ENCODE peak calls at places on chromosomes 6 and 20, in five cellular contexts. I, S, W, M and L are unnamed samples.

GRCh38 chr6:33770116-33770832 is 18.7 kb downstream of the LEMD2 start:
- DNase-seq in I (no peak), S (no peak), W (no peak), M (no peak), L (no peak)

GRCh38 chr6:34143884-34144580 is 1.9 kb downstream of the GRM4 start:
- DNase-seq in M (peak; percentile 38), W (no peak), S (peak; percentile 63), I (no peak), L (peak; percentile 51)

GRCh38 chr6:53741001-53741400 is 53.8 kb upstream of the LRRC1 start:
- DNase-seq in S (no peak), M (no peak), I (no peak), W (no peak), L (no peak)

GRCh38 chr6:158559895-158560786 is at the start of gene TMEM181:
- DNase-seq in I (peak; percentile 80), M (peak; percentile 84), S (peak; percentile 86), W (peak; percentile 86), L (peak; percentile 83)

GRCh38 chr20:4937422-4938319 is 63.6 kb downstream of the SLC23A2 start:
- DNase-seq in W (no peak), M (no peak), I (no peak), S (no peak), L (no peak)

GRCh38 chr20:20547221-20547875 is 165.1 kb downstream of the RALGAPA2 start:
- DNase-seq in I (peak; percentile 65), W (no peak), S (no peak), M (no peak), L (no peak)

GRCh38 chr6:72657798-72658197 is 35.9 kb downstream of the KCNQ5 start:
- DNase-seq in S (no peak), M (no peak), W (no peak), I (peak; percentile 62), L (no peak)

GRCh38 chr6:15344186-15344506 is 98.3 kb downstream of the JARID2 start:
- DNase-seq in I (no peak), M (no peak), W (no peak), S (no peak), L (no peak)

GRCh38 chr6:157253017-157253416 is 70.3 kb downstream of the TMEM242 start:
- DNase-seq in I (no peak), S (peak; percentile 31), W (no peak), M (no peak), L (no peak)

GRCh38 chr20:34293119-34293518 is 10.0 kb downstream of the AHCY start:
- DNase-seq in M (no peak), I (no peak), S (no peak), W (no peak), L (no peak)

GRCh38 chr6:5736016-5736738 is 270.5 kb downstream of the NRN1 start:
- DNase-seq in I (no peak), W (no peak), M (no peak), S (no peak), L (no peak)

GRCh38 chr20:57540889-57541288 is 15.9 kb upstream of the CTCFL start:
- DNase-seq in S (no peak), M (no peak), W (no peak), I (no peak), L (no peak)

GRCh38 chr20:45402946-45403345 is 5.1 kb upstream of the DBNDD2 start:
- DNase-seq in S (no peak), I (no peak), W (no peak), M (no peak), L (no peak)

GRCh38 chr20:18679020-18679419 is 91.2 kb downstream of the DTD1 start:
- DNase-seq in M (no peak), S (no peak), I (peak; percentile 31), W (no peak), L (no peak)

GRCh38 chr6:128519132-128519930 is 1.1 kb downstream of the PTPRK start:
- DNase-seq in M (no peak), W (no peak), S (peak; percentile 63), I (peak; percentile 50), L (no peak)

GRCh38 chr6:116847234-116847633 is 18.4 kb upstream of the GPRC6A start:
- DNase-seq in S (no peak), I (peak; percentile 33), M (no peak), W (no peak), L (no peak)

GRCh38 chr6:3751019-3751729 is at the start of gene PXDC1:
- DNase-seq in S (no peak), M (no peak), I (no peak), W (peak; percentile 24), L (no peak)

GRCh38 chr6:68743099-68743498 is 108.0 kb downstream of the ADGRB3 start:
- DNase-seq in M (no peak), S (no peak), I (no peak), W (no peak), L (no peak)

GRCh38 chr6:70857387-70858077 is 99.3 kb downstream of the B3GAT2 start:
- DNase-seq in S (no peak), W (no peak), I (no peak), M (no peak), L (no peak)

GRCh38 chr20:57713505-57713903 is 3.7 kb upstream of the PMEPA1 start:
- DNase-seq in W (no peak), S (peak; percentile 28), I (peak; percentile 60), M (peak; percentile 64), L (no peak)

GRCh38 chr6:16705403-16705993 is 55.8 kb downstream of the ATXN1 start:
- DNase-seq in S (no peak), I (no peak), M (no peak), W (no peak), L (no peak)

GRCh38 chr6:97653076-97653475 is 370.1 kb upstream of the MMS22L start:
- DNase-seq in M (no peak), S (no peak), I (no peak), W (no peak), L (no peak)

DNA sequence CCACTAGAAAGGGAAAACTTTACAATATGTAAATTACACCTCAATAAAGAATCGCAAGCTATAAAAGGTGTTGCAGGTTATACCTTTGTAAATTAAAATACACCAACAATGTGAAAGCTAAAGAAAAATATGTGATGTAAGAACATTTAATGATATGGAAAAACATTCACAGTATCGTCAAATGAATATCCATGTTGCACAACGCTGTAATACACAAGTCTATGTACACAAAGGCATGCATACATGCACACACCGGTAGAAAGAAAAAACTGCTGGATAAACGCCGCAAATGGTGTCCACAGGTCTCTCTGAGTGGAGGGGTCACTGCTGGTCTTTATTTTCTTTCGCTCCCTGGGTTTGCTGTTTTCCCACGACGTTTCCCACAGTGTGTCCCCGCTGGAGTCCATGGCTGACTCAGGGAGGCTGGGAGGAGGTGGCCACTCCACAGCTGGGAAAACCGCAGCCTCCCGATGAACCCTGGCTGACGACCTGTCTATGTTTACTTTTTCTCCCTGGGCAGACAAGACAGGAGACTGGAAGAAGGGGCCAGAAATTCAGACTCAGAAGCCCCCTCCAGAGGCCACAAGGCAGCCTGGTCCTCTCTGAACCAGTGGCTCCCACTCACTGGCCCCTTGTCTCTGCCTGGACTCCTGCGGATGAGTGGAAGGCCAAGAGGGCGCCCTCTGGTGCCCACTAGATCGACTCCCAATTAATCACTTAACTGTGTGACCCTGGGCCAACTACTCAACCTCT is 13.0 kb upstream of the BPI start:
- DNase-seq in M (no peak), W (no peak), S (peak; percentile 59), I (peak; percentile 66), L (no peak)
- TF ChIP-seq CTCF in M (peak; percentile 27), W (no peak), S (peak; percentile 57), I (peak; percentile 52), L (no peak)

GRCh38 chr6:41409489-41409888 is 74.1 kb downstream of the NCR2 start:
- DNase-seq in M (no peak), I (no peak), S (no peak), W (no peak), L (no peak)

GRCh38 chr6:41411961-41412360 is 76.6 kb downstream of the NCR2 start:
- DNase-seq in I (no peak), W (no peak), S (no peak), M (no peak), L (no peak)

GRCh38 chr6:41416165-41416837 is 80.9 kb downstream of the NCR2 start:
- DNase-seq in M (no peak), I (no peak), W (no peak), S (no peak), L (no peak)

GRCh38 chr6:41408982-41409381 is 73.6 kb downstream of the NCR2 start:
- DNase-seq in S (no peak), I (no peak), M (no peak), W (no peak), L (no peak)

DNA sequence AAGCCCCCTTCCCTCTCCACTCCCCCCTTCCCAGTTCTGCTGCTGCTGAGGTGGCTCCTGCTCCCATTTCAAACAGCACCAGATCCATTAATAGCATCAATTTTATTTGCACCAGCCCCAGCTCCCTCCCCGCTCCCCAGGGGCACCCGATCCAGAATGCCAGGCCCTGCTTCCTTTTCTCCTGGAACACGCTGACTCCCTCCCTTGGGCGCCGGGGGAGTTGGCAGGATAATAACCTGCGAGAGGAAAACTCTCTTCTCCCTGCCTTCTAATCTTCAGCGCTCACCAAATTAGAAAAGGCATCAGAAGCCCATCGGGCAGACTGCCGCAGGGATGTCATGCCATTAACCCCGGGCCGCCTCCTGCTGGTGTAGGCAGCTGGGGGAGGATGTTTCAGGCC is 77.8 kb downstream of the NCR2 start:
- DNase-seq in I (no peak), W (no peak), S (no peak), M (no peak), L (no peak)
- TF ChIP-seq CTCF in I (no peak), W (no peak), S (no peak), M (no peak), L (no peak)

GRCh38 chr20:32139947-32140346 is 30.4 kb downstream of the TM9SF4 start:
- DNase-seq in M (no peak), I (no peak), W (no peak), S (no peak), L (no peak)
- TF ChIP-seq CTCF in M (no peak), I (no peak), W (no peak), S (no peak), L (no peak)

GRCh38 chr6:110949679-110950285 is 8.7 kb upstream of the GTF3C6 start:
- DNase-seq in W (no peak), S (no peak), I (peak; percentile 47), M (no peak), L (no peak)
- TF ChIP-seq CTCF in W (peak; percentile 67), S (peak; percentile 47), I (peak; percentile 66), M (peak; percentile 79), L (no peak)

GRCh38 chr6:39867592-39867991 is 66.7 kb downstream of the MOCS1 start:
- DNase-seq in S (peak; percentile 8), W (no peak), M (no peak), I (no peak), L (no peak)
- TF ChIP-seq CTCF in S (no peak), W (no peak), M (no peak), I (no peak), L (no peak)

GRCh38 chr6:45493761-45494160 is 116.0 kb upstream of the SUPT3H start:
- DNase-seq in M (no peak), W (no peak), I (no peak), S (no peak), L (no peak)
- TF ChIP-seq CTCF in M (no peak), W (no peak), I (no peak), S (no peak), L (no peak)

DNA sequence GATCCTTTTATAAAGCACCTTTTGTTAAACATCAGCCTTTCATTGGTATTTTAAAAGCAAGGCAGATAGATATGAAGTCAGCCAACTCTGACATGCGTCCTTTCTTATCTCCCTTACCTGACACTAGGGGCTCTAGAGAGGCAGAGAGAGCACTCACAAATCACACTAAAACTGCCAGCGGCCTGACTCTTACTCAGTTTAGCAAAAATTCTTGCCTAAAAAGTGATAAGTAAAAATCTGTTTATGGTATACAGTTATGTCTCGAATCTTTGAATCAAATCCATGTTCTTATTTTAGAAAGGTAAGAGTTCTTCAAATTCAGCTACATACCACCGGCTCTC is 10.4 kb upstream of the TDRD6 start:
- DNase-seq in W (no peak), S (no peak), M (no peak), I (no peak), L (no peak)
- TF ChIP-seq CTCF in W (no peak), S (no peak), M (peak; percentile 17), I (peak; percentile 19), L (no peak)